ENCODE peak calls at places on chromosomes 1 and 21, in five cellular contexts. Z is adrenal gland; V is upper lobe of right lung; M is CD8-positive, alpha-beta memory T cell; Y is uterus. J is an unnamed sample. For H3K4me1, the result is how much of the 10 kb centered on the place peaks cover.

GRCh38 chr1:159071970-159072582 is 4.5 kb downstream of the AIM2 start:
- DNase-seq in Z (no peak), V (no peak), M (peak), Y (no peak), J (no peak)

GRCh38 chr1:204199579-204199978 is 3.3 kb upstream of the KISS1 start:
- DNase-seq in Z (no peak), V (no peak), M (no peak), Y (no peak), J (peak)

GRCh38 chr1:107831921-107832320 is 133.1 kb downstream of the VAV3 start:
- DNase-seq in Z (no peak), V (no peak), M (no peak), Y (no peak), J (no peak)

GRCh38 chr1:209517651-209518050 is 65.9 kb upstream of the CAMK1G start:
- DNase-seq in Z (no peak), V (no peak), M (no peak), Y (no peak), J (no peak)

GRCh38 chr1:31410871-31411270 is 2.1 kb upstream of the SERINC2 start:
- DNase-seq in Z (no peak), V (no peak), M (no peak), Y (no peak), J (no peak)

GRCh38 chr1:66439028-66439427 is 94.9 kb upstream of the SGIP1 start:
- DNase-seq in Z (no peak), V (no peak), M (no peak), Y (no peak), J (no peak)

GRCh38 chr1:66050123-66050522 is 257.4 kb downstream of the PDE4B start:
- DNase-seq in Z (no peak), V (no peak), M (no peak), Y (no peak), J (no peak)

GRCh38 chr1:1439550-1440261 is 4.2 kb downstream of the VWA1 start:
- DNase-seq in Z (no peak), V (no peak), M (no peak), Y (no peak), J (no peak)

GRCh38 chr1:100718581-100718980 is 961 bp upstream of the VCAM1 start:
- DNase-seq in Z (no peak), V (no peak), M (no peak), Y (no peak), J (no peak)

GRCh38 chr1:56189946-56190920 is 389.1 kb downstream of the PLPP3 start:
- DNase-seq in Z (no peak), V (no peak), M (no peak), Y (no peak), J (no peak)

GRCh38 chr21:15742052-15742451 is 12.3 kb downstream of the USP25 start:
- DNase-seq in Z (no peak), V (no peak), M (no peak), Y (no peak), J (no peak)

GRCh38 chr1:20321573-20321972 is 30.9 kb downstream of the VWA5B1 start:
- DNase-seq in Z (no peak), V (no peak), M (no peak), Y (no peak), J (no peak)

GRCh38 chr1:226304291-226304955 is 4.5 kb downstream of the LIN9 start:
- DNase-seq in Z (no peak), V (no peak), M (no peak), Y (no peak), J (no peak)
- H3K4me1 ChIP-seq in Z (under half), V (under half), M (under half), Y (under half), J (under half)

GRCh38 chr1:5477716-5478115 is 514.5 kb downstream of the NPHP4 start:
- DNase-seq in Z (no peak), V (no peak), M (no peak), Y (no peak), J (no peak)

GRCh38 chr1:5478961-5479360 is 513.3 kb downstream of the NPHP4 start:
- DNase-seq in Z (no peak), V (no peak), M (no peak), Y (no peak), J (no peak)

GRCh38 chr1:5478156-5478695 is 514.0 kb downstream of the NPHP4 start:
- DNase-seq in Z (no peak), V (no peak), M (no peak), Y (no peak), J (no peak)

GRCh38 chr1:5473268-5473667 is 519.0 kb downstream of the NPHP4 start:
- DNase-seq in Z (no peak), V (no peak), M (no peak), Y (no peak), J (no peak)

GRCh38 chr1:5475572-5475971 is 516.7 kb downstream of the NPHP4 start:
- DNase-seq in Z (no peak), V (no peak), M (no peak), Y (no peak), J (no peak)
- H3K27ac ChIP-seq in Z (no peak), V (no peak), M (no peak), Y (no peak), J (no peak)

DNA sequence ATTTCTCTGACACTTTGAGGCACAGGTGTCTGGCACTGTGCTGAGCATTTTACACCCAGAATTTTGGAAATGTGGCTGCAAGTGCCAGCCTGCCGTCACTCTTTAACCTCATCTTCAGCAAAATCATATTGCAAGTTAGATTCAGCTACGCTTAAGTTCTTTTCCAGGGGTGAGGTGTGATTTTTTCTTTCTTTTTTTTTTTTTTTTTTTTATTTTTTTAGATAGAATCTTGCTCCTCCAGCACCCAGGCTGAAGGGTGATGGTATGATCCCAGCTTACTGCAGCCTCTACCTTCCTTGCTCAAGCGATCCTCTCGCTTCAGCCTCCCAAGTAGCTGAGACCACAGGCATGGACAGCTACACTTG is 2.5 kb upstream of the RCC2 start:
- DNase-seq in Z (no peak), V (no peak), M (no peak), Y (no peak), J (no peak)
- H3K4me1 ChIP-seq in Z (under half), V (under half), M (under half), Y (under half), J (under half)

GRCh38 chr1:226754097-226754496 is 15.0 kb upstream of the ITPKB start:
- DNase-seq in Z (no peak), V (no peak), M (no peak), Y (no peak), J (no peak)

GRCh38 chr1:226749467-226749866 is 10.4 kb upstream of the ITPKB start:
- DNase-seq in Z (no peak), V (no peak), M (no peak), Y (no peak), J (no peak)

GRCh38 chr1:226754797-226755533 is 15.9 kb upstream of the ITPKB start:
- DNase-seq in Z (no peak), V (no peak), M (no peak), Y (no peak), J (no peak)

GRCh38 chr1:226751214-226751613 is 12.1 kb upstream of the ITPKB start:
- DNase-seq in Z (no peak), V (no peak), M (no peak), Y (no peak), J (no peak)

GRCh38 chr1:226751687-226752086 is 12.6 kb upstream of the ITPKB start:
- DNase-seq in Z (no peak), V (no peak), M (no peak), Y (no peak), J (no peak)
- H3K27ac ChIP-seq in Z (no peak), V (no peak), M (no peak), Y (no peak), J (no peak)

J was measured in tibial artery.